ENCODE peak calls at places on chromosomes 3 and 15, in eight cellular contexts. U, A, F, J, O, Q, B and R are unnamed samples.

GRCh38 chr3:74692-75243 is 121.8 kb upstream of the CHL1 start:
- DNase-seq in Q (no peak), J (no peak), U (no peak), B (no peak), F (no peak), O (no peak), A (no peak), R (no peak)

GRCh38 chr3:30368978-30369377 is 237.4 kb upstream of the TGFBR2 start:
- DNase-seq in A (no peak), J (no peak), F (peak), O (no peak), Q (no peak), U (no peak), B (no peak), R (no peak)

GRCh38 chr15:70535071-70535954 is 228.0 kb downstream of the UACA start:
- DNase-seq in O (peak), F (no peak), J (no peak), A (no peak), B (no peak), Q (peak), U (no peak), R (no peak)

GRCh38 chr3:170002829-170003228 is 35.0 kb upstream of the GPR160 start:
- DNase-seq in F (no peak), A (no peak), O (no peak), B (no peak), J (peak), U (no peak), Q (no peak), R (no peak)

GRCh38 chr3:43624619-43625305 is 3.0 kb upstream of the ANO10 start:
- DNase-seq in J (no peak), U (no peak), B (no peak), Q (no peak), F (no peak), A (no peak), O (no peak), R (no peak)

GRCh38 chr15:41620536-41621199 is 39.5 kb upstream of the MGA start:
- DNase-seq in U (no peak), A (no peak), O (no peak), Q (no peak), J (no peak), B (no peak), F (no peak), R (no peak)

GRCh38 chr3:160006282-160007163 is 17.9 kb downstream of the IL12A start:
- DNase-seq in Q (peak), A (no peak), J (peak), U (no peak), F (no peak), O (peak), B (no peak), R (peak)

GRCh38 chr3:178777718-178778411 is 241.6 kb downstream of the KCNMB2 start:
- DNase-seq in Q (no peak), A (peak), U (no peak), O (no peak), F (peak), J (no peak), B (no peak), R (no peak)

GRCh38 chr3:160616311-160616710 is 50.9 kb upstream of the KPNA4 start:
- DNase-seq in J (no peak), O (no peak), Q (no peak), U (no peak), B (no peak), A (no peak), F (no peak), R (peak)

GRCh38 chr15:89370120-89371077 is 35.8 kb upstream of the POLG start:
- DNase-seq in J (no peak), A (no peak), F (no peak), B (no peak), Q (no peak), U (no peak), O (no peak), R (no peak)

GRCh38 chr3:70776081-70776480 is 463.6 kb upstream of the MDFIC2 start:
- DNase-seq in A (no peak), B (no peak), J (no peak), O (no peak), F (no peak), Q (no peak), U (no peak), R (no peak)

GRCh38 chr3:28835751-28836150 is 445.1 kb upstream of the RBMS3 start:
- DNase-seq in F (no peak), J (no peak), B (peak), U (no peak), O (no peak), Q (no peak), A (no peak), R (peak)

GRCh38 chr3:124281453-124282316 is 289.8 kb upstream of the ROPN1 start:
- DNase-seq in Q (peak), U (no peak), B (no peak), A (peak), J (peak), O (no peak), F (no peak), R (no peak)

GRCh38 chr15:91926871-91927270 is 73.4 kb downstream of the SLCO3A1 start:
- DNase-seq in B (no peak), U (no peak), Q (no peak), O (no peak), J (no peak), F (peak), A (no peak), R (no peak)

GRCh38 chr15:99169769-99170311 is 65.0 kb downstream of the SYNM start:
- DNase-seq in B (no peak), Q (peak), J (no peak), F (no peak), A (no peak), U (no peak), O (no peak), R (peak)

GRCh38 chr3:48845170-48845569 is 2.5 kb downstream of the PRKAR2A start:
- DNase-seq in O (no peak), U (no peak), A (no peak), J (no peak), Q (no peak), B (no peak), F (no peak), R (no peak)

GRCh38 chr3:105093371-105093770 is 273.3 kb upstream of the ALCAM start:
- DNase-seq in A (no peak), J (no peak), B (no peak), O (no peak), F (no peak), Q (no peak), U (no peak), R (no peak)

GRCh38 chr3:18580268-18580667 is 155.1 kb upstream of the SATB1 start:
- DNase-seq in U (no peak), J (no peak), Q (peak), O (no peak), B (no peak), F (no peak), A (peak), R (no peak)

GRCh38 chr3:141243295-141243707 is 11.7 kb downstream of the PXYLP1 start:
- DNase-seq in O (peak), F (no peak), U (no peak), J (no peak), B (no peak), Q (no peak), A (no peak), R (no peak)